ENCODE peak calls at places on chromosomes 3 and 15, in five cellular contexts. G, O, F, W and E are unnamed samples.

GRCh38 chr3:175728566-175728965 is 869.4 kb downstream of the NAALADL2 start:
- DNase-seq in G (no peak), O (no peak), F (no peak), W (no peak), E (no peak)

GRCh38 chr15:55789066-55789660 is 46.2 kb upstream of the PRTG start:
- DNase-seq in G (no peak), O (peak; percentile 74), F (peak; percentile 36), W (peak; percentile 38), E (no peak)

GRCh38 chr3:103440539-103441113 is 1005.8 kb downstream of the ZPLD1 start:
- DNase-seq in G (no peak), O (no peak), F (no peak), W (peak; percentile 58), E (peak; percentile 29)

GRCh38 chr3:160355826-160356225 is 43.2 kb downstream of the IFT80 start:
- DNase-seq in G (no peak), O (no peak), F (no peak), W (no peak), E (no peak)

GRCh38 chr3:143222505-143222904 is 102.9 kb downstream of the CHST2 start:
- DNase-seq in G (no peak), O (no peak), F (no peak), W (no peak), E (no peak)

GRCh38 chr3:118057086-118057485 is 977.6 kb downstream of the IGSF11 start:
- DNase-seq in G (no peak), O (no peak), F (no peak), W (no peak), E (no peak)

GRCh38 chr3:161070980-161071663 is 34.0 kb downstream of the B3GALNT1 start:
- DNase-seq in G (no peak), O (no peak), F (no peak), W (no peak), E (no peak)

GRCh38 chr3:146382386-146382785 is 87.0 kb downstream of the PLSCR2 start:
- DNase-seq in G (no peak), O (no peak), F (no peak), W (no peak), E (no peak)

GRCh38 chr3:185382154-185382553 is 19.2 kb downstream of the MAP3K13 start:
- DNase-seq in G (no peak), O (no peak), F (no peak), W (no peak), E (no peak)